ENCODE peak calls at places on chromosomes 2 and 18, in six cellular contexts. One of them, this sample, is unnamed.

GRCh38 chr18:11696451-11696850 is 7.4 kb downstream of the GNAL start:
- DNase-seq in IMR-90: no peak
- DNase-seq in mesenchymal stem cell: no peak
- DNase-seq in neuronal stem cell: no peak
- DNase-seq in trophoblast cell: no peak
- DNase-seq in H1: no peak
- DNase-seq in this sample: no peak

GRCh38 chr2:63189026-63189425 is 138.4 kb downstream of the OTX1 start:
- DNase-seq in mesenchymal stem cell: peak
- DNase-seq in IMR-90: peak
- DNase-seq in neuronal stem cell: no peak
- DNase-seq in trophoblast cell: peak
- DNase-seq in H1: peak
- DNase-seq in this sample: peak

GRCh38 chr2:119085613-119086012 is 72.9 kb downstream of the C1QL2 start:
- DNase-seq in mesenchymal stem cell: no peak
- DNase-seq in trophoblast cell: no peak
- DNase-seq in IMR-90: no peak
- DNase-seq in neuronal stem cell: no peak
- DNase-seq in H1: no peak
- DNase-seq in this sample: no peak

GRCh38 chr2:196591621-196592022 is 47.9 kb upstream of the CCDC150 start:
- DNase-seq in IMR-90: no peak
- DNase-seq in H1: no peak
- DNase-seq in mesenchymal stem cell: no peak
- DNase-seq in trophoblast cell: no peak
- DNase-seq in neuronal stem cell: no peak
- DNase-seq in this sample: no peak

GRCh38 chr2:8094571-8094970 is 587.3 kb upstream of the ID2 start:
- DNase-seq in trophoblast cell: peak
- DNase-seq in neuronal stem cell: no peak
- DNase-seq in H1: no peak
- DNase-seq in IMR-90: no peak
- DNase-seq in mesenchymal stem cell: peak
- DNase-seq in this sample: no peak

GRCh38 chr18:35407871-35408481 is 30.8 kb upstream of the ZNF396 start:
- DNase-seq in H1: no peak
- DNase-seq in trophoblast cell: peak
- DNase-seq in IMR-90: peak
- DNase-seq in mesenchymal stem cell: peak
- DNase-seq in neuronal stem cell: peak
- DNase-seq in this sample: no peak

GRCh38 chr18:22399949-22400348 is 17.8 kb downstream of the CTAGE1 start:
- DNase-seq in neuronal stem cell: no peak
- DNase-seq in mesenchymal stem cell: no peak
- DNase-seq in H1: no peak
- DNase-seq in IMR-90: peak
- DNase-seq in trophoblast cell: no peak
- DNase-seq in this sample: no peak

GRCh38 chr2:56615750-56616149 is 432.0 kb downstream of the CCDC85A start:
- DNase-seq in H1: no peak
- DNase-seq in neuronal stem cell: no peak
- DNase-seq in trophoblast cell: no peak
- DNase-seq in mesenchymal stem cell: no peak
- DNase-seq in IMR-90: no peak
- DNase-seq in this sample: no peak

GRCh38 chr2:151905963-151906632 is 77.9 kb upstream of the ARL5A start:
- DNase-seq in trophoblast cell: no peak
- DNase-seq in IMR-90: no peak
- DNase-seq in mesenchymal stem cell: no peak
- DNase-seq in H1: no peak
- DNase-seq in neuronal stem cell: no peak
- DNase-seq in this sample: no peak

GRCh38 chr2:190997516-190998113 is 16.4 kb downstream of the STAT1 start:
- DNase-seq in trophoblast cell: no peak
- DNase-seq in mesenchymal stem cell: peak
- DNase-seq in H1: no peak
- DNase-seq in IMR-90: no peak
- DNase-seq in neuronal stem cell: no peak
- DNase-seq in this sample: no peak

GRCh38 chr2:121541495-121541894 is 10.8 kb downstream of the RNU4ATAC start:
- DNase-seq in trophoblast cell: no peak
- DNase-seq in IMR-90: no peak
- DNase-seq in neuronal stem cell: no peak
- DNase-seq in H1: no peak
- DNase-seq in mesenchymal stem cell: no peak
- DNase-seq in this sample: no peak

GRCh38 chr18:285817-286216 is 18.0 kb upstream of the THOC1 start:
- DNase-seq in trophoblast cell: no peak
- DNase-seq in IMR-90: no peak
- DNase-seq in neuronal stem cell: no peak
- DNase-seq in H1: no peak
- DNase-seq in mesenchymal stem cell: no peak
- DNase-seq in this sample: no peak

GRCh38 chr2:236766850-236767249 is 197.2 kb downstream of the ACKR3 start:
- DNase-seq in IMR-90: no peak
- DNase-seq in H1: no peak
- DNase-seq in trophoblast cell: no peak
- DNase-seq in mesenchymal stem cell: no peak
- DNase-seq in neuronal stem cell: no peak
- DNase-seq in this sample: no peak

GRCh38 chr18:79625195-79625923 is 54.2 kb upstream of the CTDP1 start:
- DNase-seq in trophoblast cell: peak
- DNase-seq in mesenchymal stem cell: no peak
- DNase-seq in neuronal stem cell: no peak
- DNase-seq in H1: no peak
- DNase-seq in IMR-90: peak
- DNase-seq in this sample: no peak

GRCh38 chr2:211674715-211675114 is 863.9 kb downstream of the ERBB4 start:
- DNase-seq in mesenchymal stem cell: no peak
- DNase-seq in H1: no peak
- DNase-seq in trophoblast cell: no peak
- DNase-seq in IMR-90: no peak
- DNase-seq in neuronal stem cell: no peak
- DNase-seq in this sample: no peak

GRCh38 chr18:24227976-24228660 is 89.3 kb downstream of the CABYR start:
- DNase-seq in IMR-90: peak
- DNase-seq in mesenchymal stem cell: peak
- DNase-seq in neuronal stem cell: no peak
- DNase-seq in trophoblast cell: no peak
- DNase-seq in H1: no peak
- DNase-seq in this sample: no peak

GRCh38 chr18:37107748-37108522 is 279.0 kb downstream of the KIAA1328 start:
- DNase-seq in IMR-90: no peak
- DNase-seq in mesenchymal stem cell: no peak
- DNase-seq in H1: no peak
- DNase-seq in trophoblast cell: no peak
- DNase-seq in neuronal stem cell: no peak
- DNase-seq in this sample: no peak

GRCh38 chr2:201644001-201644400 is 698 bp upstream of the TMEM237 start:
- DNase-seq in neuronal stem cell: no peak
- DNase-seq in IMR-90: peak
- DNase-seq in trophoblast cell: no peak
- DNase-seq in H1: no peak
- DNase-seq in mesenchymal stem cell: peak
- DNase-seq in this sample: no peak

GRCh38 chr2:119598576-119598975 is 54.3 kb downstream of the CFAP221 start:
- DNase-seq in neuronal stem cell: no peak
- DNase-seq in IMR-90: no peak
- DNase-seq in trophoblast cell: no peak
- DNase-seq in H1: no peak
- DNase-seq in mesenchymal stem cell: no peak
- DNase-seq in this sample: no peak

GRCh38 chr2:226583715-226584114 is 215.9 kb downstream of the IRS1 start:
- DNase-seq in trophoblast cell: no peak
- DNase-seq in neuronal stem cell: no peak
- DNase-seq in mesenchymal stem cell: peak
- DNase-seq in IMR-90: peak
- DNase-seq in H1: no peak
- DNase-seq in this sample: no peak

GRCh38 chr2:42360493-42360889 is 526 bp downstream of the COX7A2L start:
- DNase-seq in H1: no peak
- DNase-seq in neuronal stem cell: no peak
- DNase-seq in IMR-90: no peak
- DNase-seq in mesenchymal stem cell: peak
- DNase-seq in trophoblast cell: no peak
- DNase-seq in this sample: no peak

GRCh38 chr18:415627-416612 is 84.6 kb downstream of the COLEC12 start:
- DNase-seq in mesenchymal stem cell: peak
- DNase-seq in H1: no peak
- DNase-seq in IMR-90: peak
- DNase-seq in neuronal stem cell: no peak
- DNase-seq in trophoblast cell: peak
- DNase-seq in this sample: no peak

GRCh38 chr2:99602475-99602874 is 112.7 kb upstream of the REV1 start:
- DNase-seq in trophoblast cell: no peak
- DNase-seq in mesenchymal stem cell: peak
- DNase-seq in IMR-90: peak
- DNase-seq in H1: no peak
- DNase-seq in neuronal stem cell: no peak
- DNase-seq in this sample: no peak

GRCh38 chr2:19801367-19802087 is 100.3 kb downstream of the TTC32 start:
- DNase-seq in neuronal stem cell: no peak
- DNase-seq in IMR-90: peak
- DNase-seq in H1: no peak
- DNase-seq in mesenchymal stem cell: peak
- DNase-seq in trophoblast cell: peak
- DNase-seq in this sample: no peak

GRCh38 chr2:19800796-19801195 is 101.0 kb downstream of the TTC32 start:
- DNase-seq in IMR-90: no peak
- DNase-seq in mesenchymal stem cell: peak
- DNase-seq in neuronal stem cell: no peak
- DNase-seq in trophoblast cell: no peak
- DNase-seq in H1: no peak
- DNase-seq in this sample: no peak

GRCh38 chr2:19796036-19796703 is 105.6 kb downstream of the TTC32 start:
- DNase-seq in neuronal stem cell: no peak
- DNase-seq in mesenchymal stem cell: no peak
- DNase-seq in trophoblast cell: no peak
- DNase-seq in H1: no peak
- DNase-seq in IMR-90: peak
- DNase-seq in this sample: no peak

GRCh38 chr2:19799881-19800780 is 101.7 kb downstream of the TTC32 start:
- DNase-seq in IMR-90: no peak
- DNase-seq in H1: no peak
- DNase-seq in mesenchymal stem cell: no peak
- DNase-seq in trophoblast cell: no peak
- DNase-seq in neuronal stem cell: no peak
- DNase-seq in this sample: no peak

DNA sequence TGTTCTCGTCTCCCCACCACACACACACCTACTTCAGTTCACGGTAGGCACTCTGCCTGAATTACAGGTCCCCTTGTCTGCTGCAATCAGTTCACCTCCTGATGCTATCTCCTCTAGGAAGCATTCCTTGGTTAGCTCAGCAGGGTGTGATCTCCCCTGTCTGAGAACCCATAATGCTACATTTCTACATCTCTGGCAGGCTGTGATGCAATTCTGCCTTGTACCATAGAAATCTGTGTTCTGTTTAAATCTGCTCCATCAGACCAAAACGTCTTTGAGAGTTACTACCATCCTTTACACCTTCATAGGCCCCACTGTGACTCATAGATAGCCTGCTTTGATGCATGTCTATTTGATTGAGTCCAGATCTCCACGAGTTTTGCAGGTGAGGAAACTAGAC is 103.9 kb downstream of the TTC32 start:
- DNase-seq in IMR-90: peak
- DNase-seq in trophoblast cell: peak
- DNase-seq in mesenchymal stem cell: peak
- DNase-seq in neuronal stem cell: no peak
- DNase-seq in H1: no peak
- DNase-seq in this sample: no peak
- H4K91ac ChIP-seq in IMR-90: no peak
- H4K91ac ChIP-seq in trophoblast cell: no peak
- H4K91ac ChIP-seq in mesenchymal stem cell: no peak
- H4K91ac ChIP-seq in neuronal stem cell: no peak
- H4K91ac ChIP-seq in H1: no peak
- H4K91ac ChIP-seq in this sample: no peak

DNA sequence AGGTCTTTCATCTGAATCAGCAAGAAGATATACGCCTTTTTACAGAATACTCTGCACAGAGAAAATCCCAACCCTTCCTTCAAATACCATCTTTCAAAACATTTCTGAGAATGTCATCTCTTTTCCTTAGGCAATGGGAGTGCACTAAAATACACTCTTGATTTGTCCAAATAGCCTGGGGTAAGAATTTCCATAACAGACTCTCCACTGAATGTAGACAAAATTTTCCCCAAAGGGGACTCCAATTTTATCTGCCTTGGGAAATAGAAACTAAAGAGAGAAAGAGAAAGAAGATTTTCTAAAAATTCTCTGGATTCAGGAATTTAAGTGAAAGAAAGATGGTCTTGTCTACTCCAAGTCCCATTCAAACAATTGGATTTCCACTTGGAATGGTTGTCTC is 394.5 kb upstream of the CHAC2 start:
- DNase-seq in H1: no peak
- DNase-seq in neuronal stem cell: peak
- DNase-seq in IMR-90: no peak
- DNase-seq in trophoblast cell: no peak
- DNase-seq in mesenchymal stem cell: no peak
- DNase-seq in this sample: no peak
- H2AFZ ChIP-seq in H1: no peak
- H2AFZ ChIP-seq in neuronal stem cell: no peak
- H2AFZ ChIP-seq in IMR-90: no peak
- H2AFZ ChIP-seq in trophoblast cell: no peak
- H2AFZ ChIP-seq in mesenchymal stem cell: no peak
- H2AFZ ChIP-seq in this sample: no peak

GRCh38 chr2:189999661-190000060 is 62.9 kb downstream of the MSTN start:
- DNase-seq in H1: no peak
- DNase-seq in mesenchymal stem cell: no peak
- DNase-seq in neuronal stem cell: no peak
- DNase-seq in trophoblast cell: no peak
- DNase-seq in IMR-90: no peak
- DNase-seq in this sample: no peak

GRCh38 chr2:189997016-189997415 is 65.5 kb downstream of the MSTN start:
- DNase-seq in mesenchymal stem cell: no peak
- DNase-seq in IMR-90: peak
- DNase-seq in trophoblast cell: no peak
- DNase-seq in neuronal stem cell: no peak
- DNase-seq in H1: no peak
- DNase-seq in this sample: no peak

DNA sequence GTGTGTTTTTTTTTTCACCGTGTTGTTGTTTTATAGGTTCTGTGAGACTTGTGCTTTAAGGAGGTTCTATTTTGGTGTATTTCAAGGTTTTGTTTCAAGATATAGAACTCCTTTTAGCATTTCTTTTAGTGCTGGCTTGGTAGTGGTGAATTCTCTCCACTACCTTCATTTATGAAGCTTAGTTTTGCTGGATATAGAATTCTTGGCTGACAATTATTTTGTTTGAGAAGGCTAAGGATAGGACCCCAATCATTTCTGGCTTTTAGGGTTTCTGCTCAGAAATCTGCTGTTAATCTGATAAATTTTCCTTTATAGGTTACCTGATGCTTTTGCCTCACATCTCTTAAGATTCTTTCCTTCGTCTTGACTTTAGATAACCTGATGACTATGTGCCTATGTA is 66.8 kb downstream of the MSTN start:
- DNase-seq in mesenchymal stem cell: no peak
- DNase-seq in neuronal stem cell: no peak
- DNase-seq in trophoblast cell: no peak
- DNase-seq in IMR-90: no peak
- DNase-seq in H1: no peak
- DNase-seq in this sample: no peak
- H4K91ac ChIP-seq in mesenchymal stem cell: no peak
- H4K91ac ChIP-seq in neuronal stem cell: no peak
- H4K91ac ChIP-seq in trophoblast cell: no peak
- H4K91ac ChIP-seq in IMR-90: no peak
- H4K91ac ChIP-seq in H1: no peak
- H4K91ac ChIP-seq in this sample: no peak

GRCh38 chr2:60517441-60517840 is 36.0 kb downstream of the BCL11A start:
- DNase-seq in mesenchymal stem cell: no peak
- DNase-seq in trophoblast cell: peak
- DNase-seq in neuronal stem cell: no peak
- DNase-seq in IMR-90: peak
- DNase-seq in H1: no peak
- DNase-seq in this sample: peak
- H2AFZ ChIP-seq in mesenchymal stem cell: no peak
- H2AFZ ChIP-seq in trophoblast cell: no peak
- H2AFZ ChIP-seq in neuronal stem cell: no peak
- H2AFZ ChIP-seq in IMR-90: no peak
- H2AFZ ChIP-seq in H1: no peak
- H2AFZ ChIP-seq in this sample: no peak

This sample was measured in H9.